ENCODE peak calls at places on chromosomes 5 and 9, in nine cellular contexts. N is mammary epithelial cell, O is IMR-90, X is progenitor cell of endocrine pancreas, S is cardiac fibroblast, L is right atrium auricular region, A is GM06990, H is ascending aorta, G is BJ. R is an unnamed sample.

GRCh38 chr9:125099816-125100215 is 43.5 kb downstream of the SCAI start:
- DNase-seq in N (no peak), O (no peak), X (no peak), S (no peak), L (no peak), A (no peak), H (no peak), G (no peak), R (no peak)

GRCh38 chr5:55900776-55901175 is 49.6 kb downstream of the IL31RA start:
- DNase-seq in N (no peak), O (no peak), X (no peak), S (no peak), L (no peak), A (no peak), H (no peak), G (no peak), R (no peak)

GRCh38 chr9:78118742-78119473 is 87.3 kb upstream of the GNAQ start:
- DNase-seq in N (peak), O (peak), X (no peak), S (peak), L (no peak), A (peak), H (no peak), G (peak), R (no peak)

GRCh38 chr9:107033974-107034373 is 171.0 kb downstream of the ZNF462 start:
- DNase-seq in N (no peak), O (no peak), X (no peak), S (no peak), L (no peak), A (no peak), H (no peak), G (no peak), R (no peak)

GRCh38 chr9:23728736-23729135 is 97.3 kb downstream of the ELAVL2 start:
- DNase-seq in N (no peak), O (no peak), X (no peak), S (no peak), L (no peak), A (no peak), H (no peak), G (no peak), R (no peak)

GRCh38 chr9:129333961-129334743 is 156.1 kb upstream of the IER5L start:
- DNase-seq in N (peak), O (peak), X (peak), S (peak), L (peak), A (no peak), H (peak), G (peak), R (peak)

GRCh38 chr9:18976368-18977238 is 56.4 kb downstream of the SAXO1 start:
- DNase-seq in N (peak), O (peak), X (no peak), S (peak), L (no peak), A (no peak), H (no peak), G (peak), R (peak)

GRCh38 chr5:134568761-134569725 is 43.6 kb downstream of the JADE2 start:
- DNase-seq in N (no peak), O (peak), X (no peak), S (peak), L (peak), A (no peak), H (peak), G (no peak), R (no peak)

GRCh38 chr5:95870105-95870672 is 47.7 kb upstream of the GLRX start:
- DNase-seq in N (peak), O (peak), X (no peak), S (peak), L (no peak), A (peak), H (no peak), G (no peak), R (no peak)

GRCh38 chr5:89851911-89852310 is 557.6 kb downstream of the CETN3 start:
- DNase-seq in N (no peak), O (no peak), X (no peak), S (no peak), L (no peak), A (no peak), H (no peak), G (no peak), R (no peak)

GRCh38 chr9:111094433-111095421 is 56.5 kb upstream of the LPAR1 start:
- DNase-seq in N (peak), O (peak), X (no peak), S (peak), L (peak), A (no peak), H (peak), G (peak), R (no peak)

GRCh38 chr5:176770431-176770830 is 39.9 kb upstream of the UNC5A start:
- DNase-seq in N (no peak), O (no peak), X (no peak), S (no peak), L (peak), A (no peak), H (peak), G (no peak), R (no peak)

GRCh38 chr9:112774006-112774996 is 23.7 kb downstream of the SNX30 start:
- DNase-seq in N (no peak), O (no peak), X (no peak), S (peak), L (no peak), A (peak), H (no peak), G (no peak), R (no peak)

GRCh38 chr9:103183569-103184191 is 188.5 kb downstream of the CYLC2 start:
- DNase-seq in N (peak), O (no peak), X (no peak), S (peak), L (no peak), A (no peak), H (no peak), G (no peak), R (no peak)

GRCh38 chr9:126327016-126327749 is 554 bp downstream of the MVB12B start:
- DNase-seq in N (no peak), O (no peak), X (peak), S (no peak), L (no peak), A (no peak), H (no peak), G (no peak), R (no peak)

GRCh38 chr9:85944672-85945071 is 3.7 kb downstream of the NAA35 start:
- DNase-seq in N (no peak), O (no peak), X (no peak), S (peak), L (no peak), A (no peak), H (no peak), G (no peak), R (no peak)

GRCh38 chr5:88778736-88779135 is 104.2 kb downstream of the MEF2C start:
- DNase-seq in N (no peak), O (no peak), X (no peak), S (peak), L (no peak), A (no peak), H (peak), G (no peak), R (no peak)

GRCh38 chr9:79120533-79121315 is 451.0 kb upstream of the TLE4 start:
- DNase-seq in N (no peak), O (peak), X (no peak), S (no peak), L (no peak), A (no peak), H (no peak), G (no peak), R (no peak)

GRCh38 chr5:168819004-168819626 is 239.9 kb upstream of the PANK3 start:
- DNase-seq in N (no peak), O (no peak), X (no peak), S (no peak), L (no peak), A (no peak), H (no peak), G (no peak), R (no peak)

GRCh38 chr5:139998837-139999236 is 44.3 kb downstream of the NRG2 start:
- DNase-seq in N (no peak), O (no peak), X (no peak), S (no peak), L (no peak), A (peak), H (no peak), G (no peak), R (no peak)

GRCh38 chr9:132670816-132671371 is 630 bp downstream of the GTF3C4 start:
- DNase-seq in N (peak), O (peak), X (peak), S (peak), L (no peak), A (peak), H (peak), G (no peak), R (no peak)

GRCh38 chr5:151023651-151024050 is 3.3 kb downstream of the GPX3 start:
- DNase-seq in N (peak), O (no peak), X (no peak), S (peak), L (peak), A (no peak), H (peak), G (no peak), R (no peak)

GRCh38 chr5:140587495-140587894 is 22.9 kb downstream of the SLC35A4 start:
- DNase-seq in N (no peak), O (no peak), X (no peak), S (no peak), L (no peak), A (no peak), H (no peak), G (no peak), R (no peak)

GRCh38 chr9:34809504-34810186 is 99.7 kb upstream of the CCL21 start:
- DNase-seq in N (peak), O (peak), X (peak), S (peak), L (no peak), A (no peak), H (no peak), G (no peak), R (no peak)

GRCh38 chr5:22896155-22896554 is 43.0 kb upstream of the CDH12 start:
- DNase-seq in N (peak), O (no peak), X (no peak), S (no peak), L (no peak), A (no peak), H (no peak), G (no peak), R (no peak)

GRCh38 chr5:473344-474192 is 30.6 kb downstream of the EXOC3 start:
- DNase-seq in N (peak), O (peak), X (no peak), S (peak), L (no peak), A (peak), H (no peak), G (no peak), R (no peak)

GRCh38 chr5:120017523-120017922 is 388.2 kb downstream of the FAM170A start:
- DNase-seq in N (peak), O (peak), X (no peak), S (peak), L (no peak), A (no peak), H (no peak), G (peak), R (no peak)

GRCh38 chr5:41788800-41789395 is 81.3 kb downstream of the OXCT1 start:
- DNase-seq in N (no peak), O (peak), X (no peak), S (peak), L (no peak), A (no peak), H (no peak), G (peak), R (no peak)

GRCh38 chr5:38340961-38341500 is 82.7 kb downstream of the EGFLAM start:
- DNase-seq in N (no peak), O (no peak), X (no peak), S (no peak), L (no peak), A (no peak), H (no peak), G (no peak), R (no peak)

GRCh38 chr5:53481887-53482716 is 1.7 kb downstream of the FST start:
- DNase-seq in N (peak), O (peak), X (peak), S (peak), L (peak), A (peak), H (peak), G (no peak), R (no peak)

GRCh38 chr5:123206618-123207320 is 117.7 kb downstream of the PRDM6 start:
- DNase-seq in N (no peak), O (peak), X (no peak), S (peak), L (no peak), A (no peak), H (peak), G (peak), R (no peak)

GRCh38 chr5:149944666-149945065 is at the start of gene PDE6A:
- DNase-seq in N (no peak), O (no peak), X (no peak), S (no peak), L (no peak), A (no peak), H (no peak), G (no peak), R (no peak)

GRCh38 chr5:126366199-126366560 is 57.0 kb upstream of the GRAMD2B start:
- DNase-seq in N (peak), O (no peak), X (no peak), S (no peak), L (no peak), A (no peak), H (no peak), G (no peak), R (no peak)

GRCh38 chr5:115888027-115888426 is 46.3 kb downstream of the AP3S1 start:
- DNase-seq in N (no peak), O (peak), X (no peak), S (peak), L (no peak), A (no peak), H (no peak), G (peak), R (no peak)

GRCh38 chr5:139795074-139796001 is at the start of gene PSD2:
- DNase-seq in N (peak), O (no peak), X (no peak), S (no peak), L (no peak), A (no peak), H (no peak), G (no peak), R (no peak)

GRCh38 chr9:137069508-137070071 is 767 bp downstream of the SAPCD2 start:
- DNase-seq in N (no peak), O (no peak), X (no peak), S (no peak), L (no peak), A (no peak), H (no peak), G (no peak), R (no peak)

GRCh38 chr5:81856948-81857928 is 106.3 kb upstream of the SSBP2 start:
- DNase-seq in N (peak), O (no peak), X (no peak), S (peak), L (peak), A (no peak), H (peak), G (no peak), R (no peak)
- TF ChIP-seq CTCF in N (peak), O (peak), X (peak), S (peak), L (no peak), A (peak), H (no peak), G (no peak), R (peak)

DNA sequence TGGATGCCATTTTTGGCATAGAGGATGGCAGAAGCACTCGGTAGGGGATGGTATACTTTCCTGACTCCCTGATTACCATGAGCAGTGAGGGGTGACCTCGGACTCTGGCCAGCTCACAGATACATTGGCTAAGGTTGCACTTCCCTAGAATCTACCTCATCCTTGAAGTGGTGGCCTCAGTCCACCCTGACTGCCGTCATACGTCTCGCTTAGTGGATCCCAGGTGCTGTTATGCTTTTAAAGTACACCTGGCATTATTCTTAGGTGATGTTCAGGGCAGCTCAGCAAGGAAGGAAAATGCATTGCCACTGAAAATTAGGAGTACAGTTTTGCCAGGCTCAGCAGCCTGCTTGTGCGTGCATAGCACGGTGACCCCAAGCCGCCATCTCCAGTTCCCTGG is 87.3 kb downstream of the SYK start:
- DNase-seq in N (no peak), O (no peak), X (no peak), S (no peak), L (no peak), A (no peak), H (no peak), G (no peak), R (no peak)
- TF ChIP-seq CTCF in N (no peak), O (no peak), X (no peak), S (no peak), L (no peak), A (no peak), H (no peak), G (no peak), R (no peak)

GRCh38 chr9:35908484-35909125 is 685 bp upstream of the SPAAR start:
- DNase-seq in N (no peak), O (peak), X (no peak), S (no peak), L (peak), A (no peak), H (no peak), G (no peak), R (peak)

GRCh38 chr9:35905912-35906679 is at the start of gene HRCT1:
- DNase-seq in N (peak), O (peak), X (no peak), S (peak), L (peak), A (no peak), H (peak), G (peak), R (peak)

GRCh38 chr9:35904966-35905781 is 828 bp upstream of the HRCT1 start:
- DNase-seq in N (peak), O (peak), X (no peak), S (peak), L (peak), A (no peak), H (no peak), G (no peak), R (no peak)

GRCh38 chr9:35907732-35908483 is 1.4 kb upstream of the SPAAR start:
- DNase-seq in N (peak), O (peak), X (no peak), S (peak), L (peak), A (no peak), H (peak), G (no peak), R (peak)

GRCh38 chr9:35906923-35907699 is 1.1 kb downstream of the HRCT1 start:
- DNase-seq in N (peak), O (peak), X (no peak), S (peak), L (peak), A (no peak), H (peak), G (no peak), R (no peak)
- TF ChIP-seq CTCF in N (no peak), O (no peak), X (no peak), S (no peak), L (no peak), A (no peak), H (no peak), G (no peak), R (no peak)

GRCh38 chr9:95952471-95952870 is 77.0 kb downstream of the ERCC6L2 start:
- DNase-seq in N (no peak), O (no peak), X (no peak), S (no peak), L (no peak), A (no peak), H (no peak), G (no peak), R (no peak)

GRCh38 chr9:95953986-95954385 is 78.5 kb downstream of the ERCC6L2 start:
- DNase-seq in N (no peak), O (no peak), X (no peak), S (no peak), L (no peak), A (peak), H (no peak), G (no peak), R (no peak)

GRCh38 chr9:95954940-95955339 is 79.4 kb downstream of the ERCC6L2 start:
- DNase-seq in N (no peak), O (no peak), X (no peak), S (no peak), L (no peak), A (no peak), H (no peak), G (no peak), R (no peak)
- TF ChIP-seq CTCF in N (no peak), O (no peak), X (no peak), S (no peak), L (no peak), A (no peak), H (no peak), G (no peak), R (no peak)

GRCh38 chr9:99169982-99170761 is 51.6 kb downstream of the ALG2 start:
- DNase-seq in N (no peak), O (no peak), X (no peak), S (no peak), L (no peak), A (no peak), H (no peak), G (no peak), R (no peak)
- TF ChIP-seq CTCF in N (no peak), O (no peak), X (peak), S (peak), L (no peak), A (no peak), H (no peak), G (peak), R (no peak)

DNA sequence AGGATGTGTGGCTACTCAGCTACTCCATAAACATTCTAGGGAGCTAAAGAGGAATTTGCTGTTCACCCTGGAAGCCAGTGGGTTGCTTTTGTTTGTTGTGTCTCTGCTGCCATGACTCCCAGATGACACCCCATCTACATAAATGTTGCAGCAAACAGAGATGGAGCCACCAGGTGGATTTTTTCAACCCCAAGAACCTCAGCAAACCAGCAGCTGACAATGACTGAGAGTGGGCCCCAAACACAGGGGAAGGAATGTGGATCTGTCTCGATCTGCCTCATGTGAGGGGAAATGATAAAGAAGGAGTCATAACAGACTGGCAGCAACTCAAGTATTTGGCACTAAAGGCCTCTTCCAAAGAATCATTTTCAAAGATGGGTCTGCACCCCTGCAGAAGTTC is 132.7 kb upstream of the TNC start:
- DNase-seq in N (peak), O (peak), X (no peak), S (peak), L (no peak), A (no peak), H (no peak), G (peak), R (no peak)
- TF ChIP-seq CTCF in N (peak), O (no peak), X (no peak), S (no peak), L (no peak), A (no peak), H (no peak), G (peak), R (no peak)

DNA sequence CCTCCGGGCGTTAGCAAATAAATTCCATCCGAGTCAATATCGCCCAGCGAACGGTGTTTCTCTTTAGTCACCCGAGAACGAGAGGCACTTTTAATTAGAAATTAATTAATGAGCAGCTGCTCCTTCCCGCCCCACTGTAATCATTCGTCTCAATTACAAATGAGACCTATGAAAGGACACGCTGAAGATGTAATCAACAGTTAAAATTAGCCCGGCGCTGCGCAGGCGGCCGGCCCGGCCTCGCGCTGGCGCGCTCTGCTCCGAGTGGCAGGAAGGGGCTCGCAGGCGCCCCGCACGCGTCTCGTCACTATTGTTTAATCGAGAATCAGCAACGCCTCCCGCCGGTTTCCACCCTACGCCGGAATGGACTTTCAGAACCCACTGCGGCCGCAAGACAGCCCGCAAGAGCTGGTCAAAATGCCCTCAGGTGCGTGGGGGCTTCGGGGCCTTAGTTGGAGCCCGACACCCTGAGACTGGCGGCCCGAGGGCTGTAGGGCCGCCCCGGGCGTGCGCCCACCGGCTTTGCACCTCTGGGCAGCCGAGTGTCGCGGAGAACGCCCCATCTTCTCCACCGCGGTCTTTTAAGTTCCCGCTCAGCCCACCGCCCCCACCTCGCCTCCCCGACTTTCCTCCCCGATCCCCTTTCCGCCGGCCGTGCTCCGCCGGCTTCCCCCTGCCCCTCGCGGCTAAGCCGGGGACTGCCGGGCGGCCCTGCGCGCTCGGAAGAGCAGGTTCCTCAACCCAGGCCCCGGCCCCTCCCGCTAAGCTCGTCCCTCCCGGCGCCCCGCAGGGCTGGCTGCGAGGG is 597 bp upstream of the IRX4 start:
- DNase-seq in N (peak), O (no peak), X (peak), S (no peak), L (no peak), A (no peak), H (no peak), G (no peak), R (no peak)
- TF ChIP-seq CTCF in N (peak), O (peak), X (peak), S (no peak), L (peak), A (no peak), H (no peak), G (peak), R (no peak)